ENCODE peak calls at places on chromosomes 1 and 21, in five cellular contexts. One of them, this sample, is unnamed.

GRCh38 chr1:229298887-229299503 is 28.1 kb downstream of the RAB4A start:
- DNase-seq in NCI-H1105 treated with DMSO at 0.1 percent for 48 hours: no peak
- DNase-seq in AG20443: no peak
- DNase-seq in body of pancreas: no peak
- DNase-seq in left colon: no peak
- DNase-seq in this sample: no peak

GRCh38 chr1:172647110-172647564 is 11.8 kb upstream of the FASLG start:
- DNase-seq in left colon: no peak
- DNase-seq in body of pancreas: no peak
- DNase-seq in AG20443: no peak
- DNase-seq in NCI-H1105 treated with DMSO at 0.1 percent for 48 hours: no peak
- DNase-seq in this sample: no peak

GRCh38 chr1:25575191-25575590 is 31.8 kb downstream of the LDLRAP1 start:
- DNase-seq in NCI-H1105 treated with DMSO at 0.1 percent for 48 hours: no peak
- DNase-seq in left colon: no peak
- DNase-seq in body of pancreas: no peak
- DNase-seq in AG20443: no peak
- DNase-seq in this sample: no peak

GRCh38 chr21:19198801-19199200 is 795.2 kb upstream of the TMPRSS15 start:
- DNase-seq in left colon: no peak
- DNase-seq in AG20443: no peak
- DNase-seq in NCI-H1105 treated with DMSO at 0.1 percent for 48 hours: no peak
- DNase-seq in body of pancreas: no peak
- DNase-seq in this sample: no peak

GRCh38 chr1:231240531-231240882 is 505 bp upstream of the GNPAT start:
- DNase-seq in NCI-H1105 treated with DMSO at 0.1 percent for 48 hours: no peak
- DNase-seq in AG20443: peak
- DNase-seq in body of pancreas: no peak
- DNase-seq in left colon: no peak
- DNase-seq in this sample: no peak

GRCh38 chr1:116286541-116286971 is 86.5 kb upstream of the ATP1A1 start:
- DNase-seq in NCI-H1105 treated with DMSO at 0.1 percent for 48 hours: no peak
- DNase-seq in AG20443: no peak
- DNase-seq in body of pancreas: no peak
- DNase-seq in left colon: no peak
- DNase-seq in this sample: no peak

GRCh38 chr1:185087101-185087500 is 41.7 kb downstream of the RNF2 start:
- DNase-seq in AG20443: no peak
- DNase-seq in body of pancreas: no peak
- DNase-seq in left colon: no peak
- DNase-seq in NCI-H1105 treated with DMSO at 0.1 percent for 48 hours: no peak
- DNase-seq in this sample: no peak

GRCh38 chr1:9340864-9341263 is 48.2 kb downstream of the SPSB1 start:
- DNase-seq in body of pancreas: no peak
- DNase-seq in NCI-H1105 treated with DMSO at 0.1 percent for 48 hours: no peak
- DNase-seq in left colon: no peak
- DNase-seq in AG20443: no peak
- DNase-seq in this sample: no peak

GRCh38 chr1:43947061-43947889 is 525 bp downstream of the IPO13 start:
- DNase-seq in AG20443: peak
- DNase-seq in left colon: no peak
- DNase-seq in body of pancreas: no peak
- DNase-seq in NCI-H1105 treated with DMSO at 0.1 percent for 48 hours: no peak
- DNase-seq in this sample: no peak

GRCh38 chr1:47705517-47706130 is 267.8 kb downstream of the FOXD2 start:
- DNase-seq in NCI-H1105 treated with DMSO at 0.1 percent for 48 hours: peak
- DNase-seq in AG20443: no peak
- DNase-seq in body of pancreas: no peak
- DNase-seq in left colon: no peak
- DNase-seq in this sample: no peak

GRCh38 chr21:27362249-27362648 is 395.4 kb upstream of the ADAMTS5 start:
- DNase-seq in NCI-H1105 treated with DMSO at 0.1 percent for 48 hours: no peak
- DNase-seq in body of pancreas: no peak
- DNase-seq in left colon: no peak
- DNase-seq in AG20443: no peak
- DNase-seq in this sample: no peak

GRCh38 chr1:202365092-202365815 is 16.8 kb downstream of the PPP1R12B start:
- DNase-seq in body of pancreas: no peak
- DNase-seq in left colon: no peak
- DNase-seq in AG20443: peak
- DNase-seq in NCI-H1105 treated with DMSO at 0.1 percent for 48 hours: no peak
- DNase-seq in this sample: no peak

GRCh38 chr21:38027901-38028300 is 111.6 kb upstream of the KCNJ6 start:
- DNase-seq in NCI-H1105 treated with DMSO at 0.1 percent for 48 hours: no peak
- DNase-seq in left colon: no peak
- DNase-seq in AG20443: peak
- DNase-seq in body of pancreas: no peak
- DNase-seq in this sample: peak

GRCh38 chr1:55071477-55071876 is 32.1 kb downstream of the PCSK9 start:
- DNase-seq in left colon: no peak
- DNase-seq in AG20443: peak
- DNase-seq in body of pancreas: no peak
- DNase-seq in NCI-H1105 treated with DMSO at 0.1 percent for 48 hours: peak
- DNase-seq in this sample: peak

GRCh38 chr1:185595835-185596667 is 138.1 kb upstream of the HMCN1 start:
- DNase-seq in left colon: peak
- DNase-seq in body of pancreas: peak
- DNase-seq in AG20443: peak
- DNase-seq in NCI-H1105 treated with DMSO at 0.1 percent for 48 hours: peak
- DNase-seq in this sample: peak

GRCh38 chr1:67766117-67766978 is 66.9 kb downstream of the GNG12 start:
- DNase-seq in AG20443: peak
- DNase-seq in body of pancreas: peak
- DNase-seq in left colon: no peak
- DNase-seq in NCI-H1105 treated with DMSO at 0.1 percent for 48 hours: peak
- DNase-seq in this sample: peak

GRCh38 chr1:151918819-151919218 is 9.5 kb upstream of the THEM4 start:
- DNase-seq in NCI-H1105 treated with DMSO at 0.1 percent for 48 hours: no peak
- DNase-seq in left colon: no peak
- DNase-seq in AG20443: no peak
- DNase-seq in body of pancreas: no peak
- DNase-seq in this sample: no peak

GRCh38 chr1:178572604-178573003 is 59.7 kb downstream of the TEX35 start:
- DNase-seq in AG20443: no peak
- DNase-seq in body of pancreas: no peak
- DNase-seq in left colon: no peak
- DNase-seq in NCI-H1105 treated with DMSO at 0.1 percent for 48 hours: no peak
- DNase-seq in this sample: no peak

GRCh38 chr1:11648732-11649158 is 5.5 kb downstream of the FBXO2 start:
- DNase-seq in body of pancreas: peak
- DNase-seq in NCI-H1105 treated with DMSO at 0.1 percent for 48 hours: no peak
- DNase-seq in left colon: no peak
- DNase-seq in AG20443: peak
- DNase-seq in this sample: no peak

GRCh38 chr1:225973158-225973557 is 26.0 kb downstream of the SDE2 start:
- DNase-seq in body of pancreas: no peak
- DNase-seq in left colon: peak
- DNase-seq in AG20443: no peak
- DNase-seq in NCI-H1105 treated with DMSO at 0.1 percent for 48 hours: no peak
- DNase-seq in this sample: no peak

GRCh38 chr1:183070923-183071618 is 47.9 kb downstream of the LAMC1 start:
- DNase-seq in NCI-H1105 treated with DMSO at 0.1 percent for 48 hours: no peak
- DNase-seq in left colon: no peak
- DNase-seq in body of pancreas: no peak
- DNase-seq in AG20443: peak
- DNase-seq in this sample: peak

GRCh38 chr1:184456189-184456588 is 69.4 kb downstream of the C1orf21 start:
- DNase-seq in left colon: no peak
- DNase-seq in AG20443: no peak
- DNase-seq in NCI-H1105 treated with DMSO at 0.1 percent for 48 hours: no peak
- DNase-seq in body of pancreas: no peak
- DNase-seq in this sample: no peak

GRCh38 chr1:19476440-19477190 is 8.7 kb downstream of the CAPZB start:
- DNase-seq in AG20443: no peak
- DNase-seq in NCI-H1105 treated with DMSO at 0.1 percent for 48 hours: no peak
- DNase-seq in body of pancreas: no peak
- DNase-seq in left colon: no peak
- DNase-seq in this sample: peak

GRCh38 chr1:163130250-163130856 is 61.2 kb downstream of the RGS4 start:
- DNase-seq in body of pancreas: no peak
- DNase-seq in AG20443: no peak
- DNase-seq in left colon: no peak
- DNase-seq in NCI-H1105 treated with DMSO at 0.1 percent for 48 hours: no peak
- DNase-seq in this sample: no peak

GRCh38 chr1:205971082-205971481 is 27.8 kb upstream of the SLC26A9 start:
- DNase-seq in body of pancreas: no peak
- DNase-seq in NCI-H1105 treated with DMSO at 0.1 percent for 48 hours: no peak
- DNase-seq in left colon: no peak
- DNase-seq in AG20443: no peak
- DNase-seq in this sample: no peak

GRCh38 chr1:65235867-65236805 is 73.2 kb upstream of the DNAJC6 start:
- DNase-seq in AG20443: peak
- DNase-seq in left colon: no peak
- DNase-seq in NCI-H1105 treated with DMSO at 0.1 percent for 48 hours: peak
- DNase-seq in body of pancreas: no peak
- DNase-seq in this sample: peak

GRCh38 chr1:84582802-84583587 is 8.8 kb upstream of the CTBS start:
- DNase-seq in left colon: no peak
- DNase-seq in NCI-H1105 treated with DMSO at 0.1 percent for 48 hours: peak
- DNase-seq in AG20443: peak
- DNase-seq in body of pancreas: peak
- DNase-seq in this sample: no peak

GRCh38 chr1:196056966-196057365 is 551.3 kb downstream of the KCNT2 start:
- DNase-seq in NCI-H1105 treated with DMSO at 0.1 percent for 48 hours: no peak
- DNase-seq in body of pancreas: no peak
- DNase-seq in left colon: no peak
- DNase-seq in AG20443: no peak
- DNase-seq in this sample: no peak

GRCh38 chr1:26799479-26800133 is 11.9 kb downstream of the PIGV start:
- DNase-seq in left colon: peak
- DNase-seq in body of pancreas: peak
- DNase-seq in AG20443: peak
- DNase-seq in NCI-H1105 treated with DMSO at 0.1 percent for 48 hours: peak
- DNase-seq in this sample: peak

This sample was measured in hepatic stellate cell.